ENCODE peak calls at places on chromosomes 5 and 9, in six cellular contexts. G, J, I, Z, Q and X are unnamed samples.

GRCh38 chr5:36664762-36665161 is 58.4 kb downstream of the SLC1A3 start:
- ATAC-seq in G (no peak), J (no peak), I (no peak), Z (no peak), Q (no peak), X (peak)

GRCh38 chr9:131986089-131986488 is 93.6 kb downstream of the MED27 start:
- ATAC-seq in G (no peak), J (no peak), I (no peak), Z (no peak), Q (no peak), X (peak)

GRCh38 chr5:40774626-40775025 is 18.9 kb upstream of the TTC33 start:
- ATAC-seq in G (no peak), J (no peak), I (no peak), Z (no peak), Q (no peak), X (no peak)

GRCh38 chr5:105868038-105868775 is 1802.5 kb downstream of the EFNA5 start:
- ATAC-seq in G (no peak), J (no peak), I (no peak), Z (no peak), Q (peak), X (no peak)

GRCh38 chr9:22237497-22238363 is 208.9 kb upstream of the DMRTA1 start:
- ATAC-seq in G (no peak), J (no peak), I (peak), Z (no peak), Q (no peak), X (no peak)

GRCh38 chr9:15244001-15244441 is 63.0 kb downstream of the TTC39B start:
- ATAC-seq in G (no peak), J (no peak), I (no peak), Z (no peak), Q (no peak), X (no peak)

GRCh38 chr5:35117960-35118359 is 70.2 kb upstream of the AGXT2 start:
- ATAC-seq in G (no peak), J (no peak), I (peak), Z (no peak), Q (no peak), X (no peak)

GRCh38 chr9:27183701-27184100 is 74.7 kb downstream of the TEK start:
- ATAC-seq in G (no peak), J (no peak), I (no peak), Z (no peak), Q (no peak), X (no peak)

GRCh38 chr5:38707352-38708324 is 138.2 kb upstream of the OSMR start:
- ATAC-seq in G (no peak), J (no peak), I (no peak), Z (no peak), Q (peak), X (no peak)

GRCh38 chr5:101721543-101721942 is 574.5 kb downstream of the SLCO4C1 start:
- ATAC-seq in G (no peak), J (no peak), I (no peak), Z (no peak), Q (no peak), X (no peak)

GRCh38 chr9:123305879-123306278 is 37.5 kb upstream of the STRBP start:
- ATAC-seq in G (no peak), J (no peak), I (no peak), Z (no peak), Q (no peak), X (no peak)

GRCh38 chr9:105757496-105758251 is 63.3 kb downstream of the TMEM38B start:
- ATAC-seq in G (no peak), J (no peak), I (no peak), Z (no peak), Q (no peak), X (no peak)

GRCh38 chr5:43854697-43855292 is 251.8 kb downstream of the NNT start:
- ATAC-seq in G (no peak), J (no peak), I (no peak), Z (no peak), Q (peak), X (no peak)

GRCh38 chr5:4229414-4229813 is 633.8 kb downstream of the IRX1 start:
- ATAC-seq in G (no peak), J (no peak), I (no peak), Z (no peak), Q (no peak), X (no peak)

GRCh38 chr5:32182463-32183081 is 8.5 kb upstream of the GOLPH3 start:
- ATAC-seq in G (no peak), J (peak), I (peak), Z (no peak), Q (peak), X (no peak)

GRCh38 chr5:83987513-83988292 is 267.0 kb upstream of the HAPLN1 start:
- ATAC-seq in G (no peak), J (no peak), I (no peak), Z (no peak), Q (no peak), X (no peak)

GRCh38 chr5:138662599-138662998 is 87.4 kb upstream of the HSPA9 start:
- ATAC-seq in G (peak), J (peak), I (peak), Z (peak), Q (no peak), X (no peak)

GRCh38 chr5:5335708-5336211 is 86.7 kb upstream of the ICE1 start:
- ATAC-seq in G (no peak), J (no peak), I (no peak), Z (no peak), Q (no peak), X (no peak)

GRCh38 chr5:140049205-140049604 is 6.1 kb upstream of the NRG2 start:
- ATAC-seq in G (no peak), J (no peak), I (no peak), Z (no peak), Q (no peak), X (no peak)

GRCh38 chr9:19397845-19398244 is 11.0 kb upstream of the ACER2 start:
- ATAC-seq in G (no peak), J (no peak), I (no peak), Z (peak), Q (no peak), X (no peak)

GRCh38 chr5:143101740-143102386 is 301.6 kb downstream of the NR3C1 start:
- ATAC-seq in G (no peak), J (no peak), I (peak), Z (no peak), Q (peak), X (no peak)

GRCh38 chr9:22617156-22617555 is 170.5 kb downstream of the DMRTA1 start:
- ATAC-seq in G (no peak), J (no peak), I (no peak), Z (no peak), Q (no peak), X (no peak)

GRCh38 chr5:43772601-43773031 is 169.6 kb downstream of the NNT start:
- ATAC-seq in G (no peak), J (no peak), I (peak), Z (no peak), Q (no peak), X (peak)

GRCh38 chr9:96777539-96777864 is 385 bp downstream of the ZNF510 start:
- ATAC-seq in G (peak), J (no peak), I (no peak), Z (no peak), Q (no peak), X (peak)

GRCh38 chr5:4862500-4862899 is 277.6 kb upstream of the ADAMTS16 start:
- ATAC-seq in G (no peak), J (no peak), I (no peak), Z (no peak), Q (no peak), X (peak)

GRCh38 chr5:177405805-177406204 is 3.6 kb downstream of the F12 start:
- ATAC-seq in G (no peak), J (no peak), I (no peak), Z (no peak), Q (no peak), X (no peak)

GRCh38 chr9:4491621-4491975 is 1.3 kb downstream of the SLC1A1 start:
- ATAC-seq in G (no peak), J (no peak), I (no peak), Z (peak), Q (no peak), X (no peak)

GRCh38 chr5:122726990-122727616 is 47.8 kb upstream of the SNX2 start:
- ATAC-seq in G (no peak), J (no peak), I (no peak), Z (no peak), Q (no peak), X (peak)

GRCh38 chr5:66442951-66443445 is 153.2 kb upstream of the MAST4 start:
- ATAC-seq in G (no peak), J (no peak), I (no peak), Z (no peak), Q (peak), X (no peak)

GRCh38 chr5:39256472-39256871 is 37.1 kb upstream of the FYB1 start:
- ATAC-seq in G (no peak), J (peak), I (peak), Z (peak), Q (no peak), X (peak)

GRCh38 chr5:51202161-51202560 is 181.1 kb upstream of the ISL1 start:
- ATAC-seq in G (no peak), J (no peak), I (no peak), Z (no peak), Q (no peak), X (no peak)

GRCh38 chr5:32249668-32250067 is 63.1 kb downstream of the MTMR12 start:
- ATAC-seq in G (no peak), J (no peak), I (no peak), Z (peak), Q (no peak), X (no peak)

GRCh38 chr5:38540348-38540747 is 16.1 kb downstream of the LIFR start:
- ATAC-seq in G (no peak), J (no peak), I (no peak), Z (no peak), Q (peak), X (no peak)

GRCh38 chr5:123518111-123518510 is 6.1 kb downstream of the CSNK1G3 start:
- ATAC-seq in G (no peak), J (no peak), I (no peak), Z (peak), Q (no peak), X (no peak)

GRCh38 chr5:87282254-87282653 is 14.6 kb downstream of the RASA1 start:
- ATAC-seq in G (peak), J (peak), I (peak), Z (no peak), Q (no peak), X (no peak)

GRCh38 chr5:178077751-178078150 is 35.6 kb upstream of the N4BP3 start:
- ATAC-seq in G (no peak), J (no peak), I (no peak), Z (no peak), Q (no peak), X (no peak)

GRCh38 chr9:70569070-70569772 is 154.8 kb upstream of the KLF9 start:
- ATAC-seq in G (no peak), J (no peak), I (no peak), Z (no peak), Q (no peak), X (no peak)